ENCODE peak calls at places on chromosomes 13 and 19, in six cellular contexts. M is mesenchymal stem cell, S is H1, O is IMR-90, Y is neuronal stem cell, W is trophoblast cell. Z is an unnamed sample. For H3K27me3, the result is how much of the 10 kb centered on the place peaks cover.

GRCh38 chr19:47109541-47110375 is 3.8 kb downstream of the ZC3H4 start:
- DNase-seq in Y (no peak), W (no peak), S (no peak), O (peak), M (peak), Z (peak)

GRCh38 chr19:20351244-20351643 is 184.2 kb downstream of the ZNF486 start:
- DNase-seq in S (no peak), Y (no peak), O (no peak), M (no peak), W (no peak), Z (no peak)

GRCh38 chr13:113489549-113490495 is 689 bp downstream of the DCUN1D2 start:
- DNase-seq in Y (peak), S (no peak), O (peak), W (peak), M (peak), Z (peak)

GRCh38 chr13:63124863-63125262 is 1709.2 kb upstream of the PCDH20 start:
- DNase-seq in Y (no peak), O (peak), W (peak), S (no peak), M (peak), Z (peak)

GRCh38 chr13:38223093-38223492 is 126.6 kb upstream of the UFM1 start:
- DNase-seq in S (peak), Y (peak), W (peak), M (peak), O (peak), Z (peak)

GRCh38 chr13:112067121-112067741 is at the start of gene SOX1:
- DNase-seq in O (no peak), S (no peak), M (no peak), W (no peak), Y (no peak), Z (peak)

GRCh38 chr19:6861683-6862286 is 25.6 kb upstream of the ADGRE1 start:
- DNase-seq in Y (no peak), S (no peak), W (peak), O (no peak), M (no peak), Z (peak)

GRCh38 chr13:43473437-43473836 is 313.3 kb downstream of the ENOX1 start:
- DNase-seq in M (no peak), W (no peak), S (no peak), O (no peak), Y (no peak), Z (peak)

GRCh38 chr13:39062004-39062403 is 23.7 kb downstream of the NHLRC3 start:
- DNase-seq in Y (no peak), M (no peak), S (no peak), W (no peak), O (no peak), Z (no peak)

GRCh38 chr19:52689804-52690394 is 44.9 kb downstream of the ZNF611 start:
- DNase-seq in Y (no peak), W (no peak), S (no peak), O (no peak), M (no peak), Z (peak)

GRCh38 chr13:47726394-47726793 is 274.7 kb downstream of the SUCLA2 start:
- DNase-seq in W (peak), O (no peak), M (no peak), S (no peak), Y (no peak), Z (no peak)

GRCh38 chr13:110680852-110681251 is 25.1 kb downstream of the CARS2 start:
- DNase-seq in Y (no peak), S (no peak), W (peak), O (no peak), M (peak), Z (peak)

GRCh38 chr13:113588394-113589111 is 4.0 kb downstream of the TFDP1 start:
- DNase-seq in W (no peak), Y (no peak), S (no peak), O (no peak), M (no peak), Z (no peak)

GRCh38 chr13:80654638-80655249 is 313.8 kb upstream of the SPRY2 start:
- DNase-seq in Y (no peak), W (no peak), O (no peak), M (no peak), S (no peak), Z (no peak)

GRCh38 chr19:49338023-49338677 is 2.9 kb downstream of the CD37 start:
- DNase-seq in W (no peak), S (no peak), M (no peak), O (no peak), Y (no peak), Z (peak)

GRCh38 chr19:18091217-18091608 is 4.5 kb upstream of the IL12RB1 start:
- DNase-seq in S (no peak), M (no peak), Y (no peak), W (no peak), O (no peak), Z (no peak)

GRCh38 chr13:97659602-97660001 is 225.6 kb downstream of the RAP2A start:
- DNase-seq in S (no peak), O (peak), M (peak), Y (peak), W (no peak), Z (peak)

GRCh38 chr13:98055623-98056022 is 87.3 kb upstream of the FARP1 start:
- DNase-seq in M (no peak), W (no peak), O (no peak), S (no peak), Y (no peak), Z (no peak)

GRCh38 chr13:71274923-71275593 is 591.9 kb downstream of the DACH1 start:
- DNase-seq in O (no peak), W (no peak), Y (no peak), S (no peak), M (no peak), Z (peak)

GRCh38 chr19:47255947-47256687 is at the start of gene CCDC9:
- DNase-seq in W (peak), O (peak), M (peak), Y (peak), S (peak), Z (peak)

GRCh38 chr13:52162279-52163101 is 3.1 kb upstream of the NEK3 start:
- DNase-seq in Y (peak), O (peak), W (no peak), S (no peak), M (peak), Z (peak)

GRCh38 chr19:48342841-48343540 is 17.6 kb downstream of the EMP3 start:
- DNase-seq in M (peak), S (no peak), W (peak), O (peak), Y (no peak), Z (no peak)

GRCh38 chr19:55082023-55082851 is 6.6 kb downstream of the EPS8L1 start:
- DNase-seq in W (no peak), M (peak), O (peak), Y (no peak), S (no peak), Z (peak)

GRCh38 chr13:110445183-110445582 is 116.3 kb downstream of the RAB20 start:
- DNase-seq in W (no peak), Y (no peak), S (no peak), M (peak), O (peak), Z (no peak)

GRCh38 chr13:108037348-108037747 is 178.0 kb downstream of the LIG4 start:
- DNase-seq in S (no peak), M (no peak), Y (no peak), W (no peak), O (no peak), Z (no peak)

GRCh38 chr13:30739646-30740642 is 4.6 kb downstream of the ALOX5AP start:
- DNase-seq in W (peak), Y (no peak), S (no peak), O (peak), M (peak), Z (peak)

GRCh38 chr13:100887729-100888151 is 213.1 kb upstream of the TMTC4 start:
- DNase-seq in O (peak), S (no peak), Y (no peak), M (peak), W (peak), Z (peak)

GRCh38 chr13:101144808-101145419 is 271.4 kb downstream of the NALCN start:
- DNase-seq in S (no peak), M (peak), O (peak), W (peak), Y (peak), Z (peak)

GRCh38 chr19:35642312-35642711 is 767 bp downstream of the ETV2 start:
- DNase-seq in W (no peak), O (no peak), Y (no peak), M (no peak), S (no peak), Z (peak)
- H3K4ac ChIP-seq in W (no peak), O (peak), Y (no peak), M (peak), S (no peak), Z (peak)

GRCh38 chr19:35447870-35448492 is at the start of gene FFAR2:
- DNase-seq in Y (no peak), O (no peak), W (no peak), M (no peak), S (no peak), Z (no peak)
- H3K27me3 ChIP-seq in Y (under half), O (under half), W (under half), M (under half), S (under half), Z (under half)

GRCh38 chr19:8358948-8359347 is 5.0 kb upstream of the ANGPTL4 start:
- DNase-seq in W (peak), Y (no peak), S (no peak), M (no peak), O (no peak), Z (no peak)
- H3K4me3 ChIP-seq in W (no peak), Y (no peak), S (no peak), M (no peak), O (no peak), Z (no peak)

GRCh38 chr19:53864308-53864836 is 3.3 kb upstream of the MYADM start:
- DNase-seq in S (no peak), O (no peak), Y (no peak), W (no peak), M (no peak), Z (no peak)

GRCh38 chr19:53865523-53865917 is 2.2 kb upstream of the MYADM start:
- DNase-seq in W (no peak), Y (no peak), M (peak), O (no peak), S (no peak), Z (no peak)

GRCh38 chr19:53868091-53868891 is 608 bp downstream of the MYADM start:
- DNase-seq in M (peak), W (peak), O (peak), S (no peak), Y (no peak), Z (peak)

GRCh38 chr19:53867225-53868090 is at the start of gene MYADM:
- DNase-seq in M (peak), S (peak), Y (peak), W (peak), O (peak), Z (peak)

DNA sequence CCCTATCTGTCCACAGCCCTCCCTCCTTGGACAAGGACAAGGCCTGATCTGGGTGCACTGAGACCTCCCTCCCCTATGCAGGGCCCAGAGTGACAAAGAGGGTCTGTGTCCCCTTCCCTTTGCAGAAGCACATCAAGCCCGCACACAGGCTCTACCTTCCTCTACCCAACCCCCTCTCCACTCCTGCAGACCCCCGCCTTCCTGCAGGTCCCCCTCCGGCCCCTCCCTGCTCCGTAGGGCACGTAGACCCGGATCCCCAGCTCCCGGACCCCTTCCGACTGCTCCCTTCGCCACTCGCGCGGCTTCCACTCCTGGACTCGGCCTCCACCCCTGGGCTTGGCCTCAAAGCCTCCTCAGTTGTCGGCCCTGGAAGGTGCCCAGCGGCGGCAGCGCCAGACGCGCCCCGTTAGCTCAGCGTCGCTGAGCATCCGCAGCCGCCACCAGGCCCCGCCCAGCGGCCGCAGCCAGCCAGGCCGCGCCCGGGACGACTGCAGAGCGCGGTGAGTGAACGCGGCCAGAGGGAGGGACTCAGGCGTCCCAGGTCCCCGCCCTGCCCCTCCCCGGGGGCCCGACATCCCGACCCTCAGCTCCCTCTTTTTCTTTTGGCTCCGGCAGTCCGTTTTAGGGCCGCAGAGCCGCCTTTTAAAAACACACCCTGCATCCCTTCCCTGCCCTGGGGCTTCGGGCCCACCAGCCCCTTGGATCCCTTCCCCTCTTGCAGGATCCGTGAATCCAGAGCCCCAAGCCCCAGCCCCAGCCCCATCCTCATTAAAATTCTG is 1.6 kb upstream of the MYADM start:
- DNase-seq in Y (peak), M (peak), W (peak), O (peak), S (no peak), Z (peak)
- H3K4ac ChIP-seq in Y (no peak), M (no peak), W (no peak), O (peak), S (no peak), Z (peak)

GRCh38 chr13:99086869-99087129 is 108.9 kb upstream of the DOCK9 start:
- DNase-seq in M (no peak), Y (peak), O (no peak), W (no peak), S (no peak), Z (peak)
- H3K27me3 ChIP-seq in M (under half), Y (half or more), O (under half), W (under half), S (under half), Z (under half)

GRCh38 chr19:12641456-12641855 is 25.1 kb downstream of the MAN2B1 start:
- DNase-seq in Y (no peak), W (no peak), M (no peak), O (no peak), S (no peak), Z (no peak)

GRCh38 chr19:12642506-12642905 is 24.0 kb downstream of the MAN2B1 start:
- DNase-seq in O (no peak), Y (no peak), W (no peak), M (no peak), S (no peak), Z (no peak)

GRCh38 chr19:12638611-12639182 is 27.8 kb downstream of the MAN2B1 start:
- DNase-seq in W (no peak), Y (no peak), M (no peak), S (no peak), O (no peak), Z (no peak)

GRCh38 chr19:12636631-12637030 is 25.9 kb downstream of the ZNF791 start:
- DNase-seq in S (no peak), Y (no peak), O (no peak), M (no peak), W (peak), Z (no peak)

GRCh38 chr19:12639901-12640613 is 26.5 kb downstream of the MAN2B1 start:
- DNase-seq in M (peak), W (peak), Y (peak), O (peak), S (peak), Z (peak)
- H3K4me3 ChIP-seq in M (peak), W (no peak), Y (no peak), O (no peak), S (peak), Z (no peak)

GRCh38 chr13:41426047-41426446 is 31.3 kb upstream of the RGCC start:
- DNase-seq in S (no peak), M (no peak), W (no peak), Y (no peak), O (no peak), Z (no peak)
- H3K4ac ChIP-seq in S (no peak), M (no peak), W (no peak), Y (no peak), O (no peak), Z (no peak)

DNA sequence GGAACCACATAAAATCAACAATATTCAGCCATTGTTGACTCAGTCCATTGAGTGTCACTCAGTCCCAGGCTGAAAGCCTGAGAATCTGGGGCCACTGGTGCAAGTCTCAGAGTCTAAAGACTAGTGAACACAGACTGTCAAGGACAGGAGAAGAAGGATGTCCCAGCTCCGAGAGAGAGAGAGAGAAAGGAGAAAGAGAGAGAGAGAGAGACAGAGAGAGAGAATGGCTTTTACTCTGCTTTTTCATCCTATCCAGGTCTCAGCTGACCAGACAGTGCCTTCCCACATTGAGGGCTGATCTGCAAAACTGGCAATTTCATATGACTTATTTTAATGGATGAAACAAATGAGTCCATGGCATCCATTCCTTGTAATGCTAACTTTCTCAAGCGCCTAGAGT is 984.1 kb downstream of the UQCRFS1 start:
- DNase-seq in Y (no peak), O (no peak), W (no peak), M (no peak), S (no peak), Z (no peak)
- H3K27me3 ChIP-seq in Y (under half), O (under half), W (under half), M (half or more), S (under half), Z (under half)

Z was measured in mesendoderm.